ENCODE peak calls at places on chromosome 18, in five cellular contexts. G is aorta, A is GM23248, I is coronary artery, V is fibroblast of lung. J is an unnamed sample.

GRCh38 chr18:79851981-79852380 is 54.2 kb downstream of the KCNG2 start:
- DNase-seq in A (no peak), G (peak; percentile 57), V (no peak), I (peak; percentile 65), J (no peak)

GRCh38 chr18:54193786-54194185 is 30.7 kb downstream of the MBD2 start:
- DNase-seq in G (no peak), I (no peak), A (no peak), V (no peak), J (no peak)

GRCh38 chr18:30683836-30684235 is 358.7 kb downstream of the DSC3 start:
- DNase-seq in I (no peak), G (no peak), A (no peak), V (no peak), J (no peak)

GRCh38 chr18:79552696-79553095 is 126.9 kb upstream of the CTDP1 start:
- DNase-seq in A (no peak), I (no peak), G (peak; percentile 61), V (no peak), J (no peak)

GRCh38 chr18:31015715-31016459 is 26.7 kb downstream of the DSC3 start:
- DNase-seq in V (no peak), A (no peak), G (no peak), I (no peak), J (no peak)

GRCh38 chr18:35345460-35345921 is 1.3 kb upstream of the ZNF24 start:
- DNase-seq in A (no peak), G (no peak), V (peak; percentile 43), I (no peak), J (no peak)

GRCh38 chr18:61413388-61413787 is 80.2 kb downstream of the CDH20 start:
- DNase-seq in I (no peak), A (no peak), V (no peak), G (no peak), J (no peak)

GRCh38 chr18:55086931-55087330 is 127.7 kb upstream of the CCDC68 start:
- DNase-seq in G (no peak), I (no peak), V (no peak), A (no peak), J (no peak)

GRCh38 chr18:10543277-10543676 is 17.4 kb downstream of the NAPG start:
- DNase-seq in V (peak; percentile 24), I (no peak), G (no peak), A (no peak), J (no peak)

GRCh38 chr18:46406539-46406932 is 250.5 kb downstream of the LOXHD1 start:
- DNase-seq in V (no peak), I (no peak), G (peak; percentile 77), A (no peak), J (no peak)

GRCh38 chr18:22224339-22224738 is 55.0 kb downstream of the GATA6 start:
- DNase-seq in A (no peak), G (no peak), V (no peak), I (no peak), J (no peak)

GRCh38 chr18:50805732-50806131 is 14.1 kb downstream of the MRO start:
- DNase-seq in A (peak; percentile 19), V (no peak), G (no peak), I (no peak), J (no peak)

GRCh38 chr18:46310258-46310657 is 206.1 kb downstream of the HAUS1 start:
- DNase-seq in I (no peak), A (no peak), G (peak; percentile 6), V (no peak), J (no peak)

GRCh38 chr18:69968073-69968472 is 20.4 kb upstream of the CD226 start:
- DNase-seq in I (no peak), G (no peak), V (no peak), A (no peak), J (no peak)

GRCh38 chr18:32906506-32907214 is 133.8 kb upstream of the KLHL14 start:
- DNase-seq in A (no peak), G (no peak), V (no peak), I (no peak), J (no peak)

GRCh38 chr18:69081846-69082245 is 284.0 kb downstream of the CCDC102B start:
- DNase-seq in V (no peak), A (no peak), G (no peak), I (no peak), J (no peak)

GRCh38 chr18:79241755-79242154 is 154.0 kb upstream of the NFATC1 start:
- DNase-seq in G (no peak), A (no peak), I (no peak), V (no peak), J (no peak)

GRCh38 chr18:36518839-36519238 is 221.3 kb downstream of the FHOD3 start:
- DNase-seq in I (no peak), A (no peak), V (no peak), G (no peak), J (no peak)

GRCh38 chr18:69531973-69532372 is 131.3 kb downstream of the DOK6 start:
- DNase-seq in G (no peak), V (no peak), I (no peak), A (no peak), J (no peak)

GRCh38 chr18:40883271-40883670 is 1071.8 kb upstream of the PIK3C3 start:
- DNase-seq in V (no peak), I (no peak), G (no peak), A (no peak), J (no peak)

GRCh38 chr18:31042391-31043181 is at the start of gene DSC3:
- DNase-seq in A (no peak), G (peak; percentile 75), V (peak; percentile 18), I (no peak), J (peak; percentile 49)

GRCh38 chr18:45627204-45627526 is 11.9 kb downstream of the SLC14A2 start:
- DNase-seq in V (no peak), A (no peak), I (no peak), G (no peak), J (no peak)

GRCh38 chr18:34938102-34938501 is 103.1 kb upstream of the MAPRE2 start:
- DNase-seq in A (no peak), G (no peak), V (no peak), I (no peak), J (no peak)

GRCh38 chr18:26717123-26717522 is 148.4 kb downstream of the AQP4 start:
- DNase-seq in V (no peak), A (no peak), I (no peak), G (no peak), J (no peak)

GRCh38 chr18:22277758-22278157 is 108.4 kb downstream of the GATA6 start:
- DNase-seq in V (no peak), I (no peak), A (no peak), G (no peak), J (no peak)

GRCh38 chr18:52288403-52289004 is 51.5 kb upstream of the DCC start:
- DNase-seq in A (peak; percentile 13), G (no peak), V (no peak), I (no peak), J (no peak)

GRCh38 chr18:69885841-69886531 is 61.7 kb downstream of the CD226 start:
- DNase-seq in G (no peak), A (no peak), V (no peak), I (no peak), J (no peak)

GRCh38 chr18:66764225-66764624 is 160.3 kb upstream of the CDH19 start:
- DNase-seq in G (no peak), A (no peak), I (no peak), V (no peak), J (peak; percentile 48)

GRCh38 chr18:79950440-79951341 is 762 bp downstream of the SLC66A2 start:
- DNase-seq in G (peak; percentile 85), V (no peak), A (peak; percentile 73), I (peak; percentile 71), J (peak; percentile 47)

GRCh38 chr18:8987250-8987649 is 115.2 kb upstream of the NDUFV2 start:
- DNase-seq in A (peak; percentile 86), I (no peak), G (no peak), V (no peak), J (no peak)

GRCh38 chr18:6203791-6204190 is 210.9 kb downstream of the L3MBTL4 start:
- DNase-seq in I (no peak), V (no peak), G (no peak), A (no peak), J (no peak)

GRCh38 chr18:37481491-37481890 is 84.1 kb downstream of the CELF4 start:
- DNase-seq in V (no peak), G (no peak), I (no peak), A (no peak), J (no peak)

GRCh38 chr18:75472391-75472790 is 44.9 kb upstream of the SMIM21 start:
- DNase-seq in G (no peak), V (no peak), I (no peak), A (no peak), J (no peak)

GRCh38 chr18:71249791-71250190 is 960.9 kb downstream of the SOCS6 start:
- DNase-seq in I (no peak), A (no peak), V (no peak), G (no peak), J (no peak)

GRCh38 chr18:42563995-42564394 is 551.5 kb downstream of the RIT2 start:
- DNase-seq in I (no peak), G (no peak), A (no peak), V (no peak), J (no peak)

GRCh38 chr18:42564761-42565160 is 550.7 kb downstream of the RIT2 start:
- DNase-seq in I (no peak), A (no peak), V (no peak), G (no peak), J (no peak)

DNA sequence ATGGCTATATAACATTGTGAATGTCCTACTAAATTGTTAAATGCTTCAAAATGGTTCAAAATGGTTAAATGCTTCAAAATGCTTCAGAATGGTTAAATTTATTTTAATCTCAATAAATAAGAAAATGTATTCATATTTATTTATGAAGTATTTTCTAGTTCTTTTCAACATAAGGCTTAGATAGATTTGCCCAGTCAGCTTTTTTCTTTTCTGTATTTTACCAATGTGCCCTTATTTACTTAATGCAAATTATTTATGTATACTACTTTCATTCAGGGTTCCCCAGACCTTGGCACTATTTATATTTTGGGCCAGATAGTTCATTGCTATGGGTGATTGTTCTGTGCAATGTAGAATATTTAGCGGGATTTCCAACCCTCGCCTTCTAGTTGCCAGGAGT is 546.7 kb downstream of the RIT2 start:
- DNase-seq in G (no peak), V (no peak), I (no peak), A (no peak), J (no peak)
- H3K27ac ChIP-seq in G (no peak overlapping the region), V (no peak overlapping the region), I (no peak overlapping the region), A (no peak overlapping the region), J (no peak overlapping the region)

GRCh38 chr18:63314991-63315662 is 4.4 kb downstream of the BCL2 start:
- DNase-seq in I (no peak), G (no peak), V (no peak), A (no peak), J (no peak)
- H3K27ac ChIP-seq in I (peak overlapping the region; percentile 13), G (no peak overlapping the region), V (no peak overlapping the region), A (no peak overlapping the region), J (peak overlapping the region; percentile 51)

GRCh38 chr18:48007955-48008701 is 77.7 kb upstream of the SMAD2 start:
- DNase-seq in G (peak; percentile 90), V (no peak), I (peak; percentile 75), A (peak; percentile 38), J (peak; percentile 68)
- H3K27ac ChIP-seq in G (no peak overlapping the region), V (no peak overlapping the region), I (no peak overlapping the region), A (no peak overlapping the region), J (peak overlapping the region; percentile 30)

GRCh38 chr18:48589797-48590519 is 51.1 kb downstream of the CTIF start:
- DNase-seq in A (peak; percentile 27), G (peak; percentile 92), I (no peak), V (no peak), J (peak; percentile 86)
- H3K27ac ChIP-seq in A (peak overlapping the region; percentile 21), G (no peak overlapping the region), I (peak overlapping the region; percentile 50), V (no peak overlapping the region), J (peak overlapping the region; percentile 58)

GRCh38 chr18:12305930-12306629 is 2.0 kb upstream of the TUBB6 start:
- DNase-seq in V (no peak), G (no peak), I (peak; percentile 53), A (no peak), J (no peak)
- H3K27ac ChIP-seq in V (peak overlapping the region; percentile 94), G (no peak overlapping the region), I (no peak overlapping the region), A (peak overlapping the region; percentile 98), J (no peak overlapping the region)

J was measured in psoas muscle.